ENCODE peak calls at places on chromosomes 2 and 18, in five cellular contexts. U is A549, F is endothelial cell of umbilical vein, S is uterus, G is thyroid gland. P is an unnamed sample.

GRCh38 chr18:46294325-46294724 is 190.1 kb downstream of the HAUS1 start:
- DNase-seq in F (no peak), U (no peak), G (no peak), S (no peak), P (no peak)

GRCh38 chr18:69897397-69898108 is 50.1 kb downstream of the CD226 start:
- DNase-seq in S (no peak), F (no peak), U (no peak), G (no peak), P (no peak)

GRCh38 chr2:104658149-104658839 is 195.6 kb upstream of the POU3F3 start:
- DNase-seq in U (no peak), G (peak; percentile 17), F (no peak), S (no peak), P (peak; percentile 69)

GRCh38 chr2:213001285-213001910 is 150.0 kb downstream of the IKZF2 start:
- DNase-seq in S (no peak), U (no peak), G (no peak), F (no peak), P (no peak)

GRCh38 chr2:65279756-65280155 is 52.1 kb downstream of the ACTR2 start:
- DNase-seq in S (no peak), G (no peak), U (no peak), F (no peak), P (no peak)

GRCh38 chr2:97766567-97766966 is 53.2 kb downstream of the ZAP70 start:
- DNase-seq in F (no peak), G (peak; percentile 35), U (no peak), S (no peak), P (no peak)

GRCh38 chr2:192487636-192488035 is 292.9 kb upstream of the TMEFF2 start:
- DNase-seq in U (no peak), S (no peak), G (no peak), F (no peak), P (no peak)

GRCh38 chr18:46152808-46153617 is 48.8 kb downstream of the HAUS1 start:
- DNase-seq in U (no peak), G (peak; percentile 78), F (no peak), S (no peak), P (no peak)

GRCh38 chr2:32403782-32404181 is 47.0 kb downstream of the BIRC6 start:
- DNase-seq in U (no peak), F (no peak), S (no peak), G (no peak), P (no peak)

GRCh38 chr18:23143059-23143831 is 8.0 kb downstream of the CABLES1 start:
- DNase-seq in F (no peak), U (no peak), S (no peak), G (peak; percentile 43), P (peak; percentile 69)

GRCh38 chr2:241223211-241224067 is 35.0 kb downstream of the ANO7 start:
- DNase-seq in F (peak; percentile 24), U (no peak), G (no peak), S (no peak), P (no peak)

GRCh38 chr2:61949458-61950107 is 44.1 kb downstream of the COMMD1 start:
- DNase-seq in F (no peak), G (peak; percentile 90), S (no peak), U (no peak), P (no peak)

DNA sequence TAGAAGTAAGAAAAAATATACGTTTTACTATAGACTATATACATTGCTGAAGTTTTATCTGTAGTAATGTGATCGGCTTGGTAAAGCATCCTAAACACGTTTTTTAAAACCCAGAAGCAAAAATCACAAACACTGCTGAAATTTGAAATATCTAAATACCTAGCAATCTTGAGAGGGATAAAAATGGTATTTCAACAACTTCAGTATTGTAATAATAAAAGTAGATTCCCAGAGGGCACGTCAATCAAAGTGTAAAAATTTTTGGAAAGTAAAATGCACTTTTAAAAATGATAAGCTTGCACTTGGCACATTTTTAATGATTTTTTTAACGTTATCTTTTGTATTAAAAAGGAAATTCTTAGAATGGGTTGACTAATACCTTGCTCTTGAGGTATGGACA is 1.6 kb downstream of the ZC3H6 start:
- DNase-seq in G (no peak), S (no peak), F (no peak), U (no peak), P (no peak)
- H3K4me3 ChIP-seq in G (no peak overlapping the region), S (peak overlapping the region; percentile 95), F (no peak overlapping the region), U (peak overlapping the region; percentile 87), P (no peak overlapping the region)

GRCh38 chr2:208311954-208312353 is 45.9 kb downstream of the PIKFYVE start:
- DNase-seq in S (no peak), U (no peak), G (no peak), F (no peak), P (no peak)
- TF ChIP-seq POLR2A in S (no peak), U (no peak), G (no peak), F (no peak), P (no peak)

GRCh38 chr2:127027715-127028114 is 79.2 kb downstream of the BIN1 start:
- DNase-seq in S (no peak), U (no peak), G (no peak), F (no peak), P (no peak)

GRCh38 chr2:127023504-127023903 is 83.5 kb downstream of the BIN1 start:
- DNase-seq in G (no peak), S (no peak), U (no peak), F (no peak), P (no peak)

GRCh38 chr2:127025357-127026062 is 81.4 kb downstream of the BIN1 start:
- DNase-seq in S (peak; percentile 64), U (peak; percentile 82), F (peak; percentile 50), G (peak; percentile 85), P (peak; percentile 63)

GRCh38 chr2:127022817-127023216 is 84.1 kb downstream of the BIN1 start:
- DNase-seq in U (no peak), F (no peak), G (no peak), S (no peak), P (no peak)

DNA sequence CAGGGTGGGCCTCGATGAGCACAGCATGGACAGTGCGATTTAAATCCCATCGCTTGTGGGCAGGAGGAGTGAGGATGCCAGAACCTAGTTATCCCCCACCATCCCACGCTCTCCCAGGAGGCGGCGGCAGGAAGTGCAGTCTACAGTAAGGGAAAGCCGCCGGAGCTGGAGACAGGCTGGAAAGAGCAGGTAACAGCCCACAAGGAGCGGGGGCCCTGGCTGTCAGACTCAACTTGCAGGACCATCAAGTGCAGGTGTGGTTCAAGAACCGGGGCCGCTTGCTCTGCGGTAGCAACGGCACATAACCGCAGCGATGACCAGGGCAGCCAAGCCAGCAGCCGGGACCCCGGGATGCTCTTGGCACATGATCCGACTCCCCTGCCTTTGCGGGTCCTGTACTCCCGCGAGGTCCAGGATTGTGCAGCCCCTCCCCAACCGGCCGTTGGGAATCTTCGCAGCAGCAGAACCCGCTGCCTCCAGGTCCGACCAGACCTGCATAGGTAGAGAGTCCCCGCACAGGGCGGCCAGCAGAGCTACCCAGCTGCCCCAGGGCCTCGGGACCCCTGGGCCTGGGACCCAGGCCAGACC is 82.1 kb downstream of the BIN1 start:
- DNase-seq in G (peak; percentile 52), F (no peak), S (peak; percentile 42), U (peak; percentile 70), P (no peak)
- TF ChIP-seq CTCF in G (no peak), F (no peak), S (no peak), U (no peak), P (peak; percentile 7)

GRCh38 chr2:58634653-58635347 is 393.7 kb upstream of the FANCL start:
- DNase-seq in S (no peak), G (no peak), U (no peak), F (peak; percentile 31), P (no peak)
- H3K4me3 ChIP-seq in S (no peak overlapping the region), G (no peak overlapping the region), U (no peak overlapping the region), F (no peak overlapping the region), P (no peak overlapping the region)

GRCh38 chr18:75208055-75208835 is 694 bp downstream of the PTGR3 start:
- DNase-seq in U (no peak), S (peak; percentile 46), G (peak; percentile 55), F (peak; percentile 43), P (peak; percentile 75)
- TF ChIP-seq POLR2A in U (no peak), S (no peak), G (peak; percentile 35), F (peak; percentile 12), P (no peak)

DNA sequence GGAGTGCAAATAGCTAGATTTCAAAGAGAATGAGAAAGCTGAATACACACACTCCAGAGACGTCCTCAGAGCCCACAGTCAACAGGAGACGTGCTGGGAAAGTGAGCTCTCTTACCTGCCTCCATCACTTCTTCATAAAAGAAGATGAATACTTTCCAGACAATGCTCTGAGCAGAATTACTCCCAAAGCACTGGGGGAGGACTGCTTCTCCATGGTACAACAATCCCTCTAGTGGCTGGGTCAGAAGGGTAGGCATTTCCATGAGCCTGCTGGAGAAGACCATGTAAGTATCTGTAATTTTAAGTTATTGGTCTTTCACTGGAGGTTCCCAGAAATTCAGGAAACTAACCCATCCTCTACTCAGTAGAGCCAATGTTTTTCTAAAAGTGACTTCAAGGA is 190.3 kb downstream of the RBM43 start:
- DNase-seq in G (peak; percentile 2), F (peak; percentile 30), S (no peak), U (no peak), P (no peak)
- TF ChIP-seq CTCF in G (no peak), F (peak; percentile 22), S (no peak), U (peak; percentile 27), P (peak; percentile 32)

DNA sequence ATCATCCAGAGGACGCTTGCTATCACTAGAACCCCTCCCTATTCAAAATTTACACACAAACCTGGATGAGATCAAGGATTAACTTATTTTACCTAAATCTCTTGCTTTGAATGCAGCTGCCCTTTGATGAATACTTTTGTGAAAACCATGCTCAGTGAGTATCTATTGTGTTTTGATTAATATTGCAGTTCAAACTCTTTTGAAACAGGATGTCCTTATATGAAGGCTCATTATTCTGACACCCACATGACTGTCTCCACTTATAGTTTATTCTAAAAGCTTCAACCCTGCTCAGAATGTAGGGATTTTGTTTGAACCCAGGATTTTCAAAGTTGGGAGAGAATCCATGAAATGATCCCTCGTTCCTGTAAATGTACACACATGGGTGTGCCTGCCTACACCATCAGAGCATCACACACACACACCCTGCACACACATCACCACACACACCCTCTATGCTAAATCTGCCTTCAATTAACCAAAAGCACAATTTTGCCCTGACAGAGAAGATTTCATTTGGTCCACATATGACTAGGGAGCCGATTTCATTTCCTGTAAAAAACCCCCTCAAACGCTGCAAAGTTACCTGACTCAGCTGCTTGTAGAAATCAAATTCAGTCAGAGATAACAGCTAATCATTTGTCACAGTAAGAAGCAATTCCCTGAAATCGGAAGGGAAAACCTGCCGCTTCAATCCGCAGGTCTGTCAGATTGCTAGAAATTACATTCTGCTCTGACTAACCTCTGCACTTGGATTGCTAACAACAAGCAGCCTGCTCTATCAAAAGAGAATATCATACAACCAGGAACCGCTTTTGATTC is 65.2 kb downstream of the ZEB2 start:
- DNase-seq in G (no peak), S (no peak), U (no peak), F (peak; percentile 60), P (no peak)
- H3K4me3 ChIP-seq in G (no peak overlapping the region), S (no peak overlapping the region), U (no peak overlapping the region), F (no peak overlapping the region), P (no peak overlapping the region)

GRCh38 chr2:74653985-74654882 is at the start of gene SEMA4F:
- DNase-seq in S (peak; percentile 96), F (peak; percentile 93), G (peak; percentile 99), U (peak; percentile 96), P (peak; percentile 98)
- TF ChIP-seq POLR2A in S (peak; percentile 73), F (no peak), G (peak; percentile 84), U (peak; percentile 84), P (peak; percentile 58)

P was measured in adrenal gland.